ENCODE peak calls at places on chromosome 2, in seven cellular contexts. B is K562; Z is stimulated activated CD4-positive, alpha-beta T cell treated with anti-CD3 and anti-CD28 coated beads, Interleukin-2, amount 100 ng/mL, for 48 hours; H is left kidney; T is fibroblast of mammary gland; W is stimulated activated naive CD4-positive, alpha-beta T cell; U is stomach. X is an unnamed sample.

GRCh38 chr2:86249176-86249842 is 50.1 kb downstream of the MRPL35 start:
- DNase-seq in H (peak), U (no peak), B (peak), W (no peak), T (peak), Z (no peak), X (no peak)

GRCh38 chr2:84526562-84526961 is 10.3 kb downstream of the DNAH6 start:
- DNase-seq in Z (no peak), H (no peak), W (no peak), B (no peak), T (peak), U (no peak), X (no peak)

GRCh38 chr2:10517351-10518043 is 69.4 kb upstream of the ODC1 start:
- DNase-seq in T (no peak), U (no peak), H (no peak), Z (no peak), W (no peak), B (no peak), X (no peak)

GRCh38 chr2:219638948-219639341 is 11.5 kb downstream of the SLC4A3 start:
- DNase-seq in U (no peak), Z (no peak), B (no peak), H (no peak), T (peak), W (no peak), X (no peak)

GRCh38 chr2:164288235-164288634 is 333.0 kb downstream of the GRB14 start:
- DNase-seq in T (no peak), H (no peak), Z (no peak), U (no peak), W (no peak), B (no peak), X (no peak)

GRCh38 chr2:65370387-65371093 is 61.9 kb downstream of the SPRED2 start:
- DNase-seq in T (peak), H (peak), W (no peak), Z (no peak), B (peak), U (no peak), X (no peak)

GRCh38 chr2:107064750-107065149 is 178.8 kb upstream of the ST6GAL2 start:
- DNase-seq in B (no peak), H (peak), W (no peak), T (no peak), Z (no peak), U (no peak), X (no peak)

GRCh38 chr2:68023904-68024303 is 38.9 kb downstream of the C1D start:
- DNase-seq in B (no peak), H (no peak), Z (no peak), T (no peak), W (no peak), U (no peak), X (no peak)

GRCh38 chr2:234324151-234324550 is 172.7 kb downstream of the ARL4C start:
- DNase-seq in T (peak), B (no peak), W (no peak), Z (no peak), U (no peak), H (no peak), X (no peak)

GRCh38 chr2:16151281-16151570 is 210.9 kb downstream of the MYCN start:
- DNase-seq in W (no peak), T (no peak), U (no peak), Z (no peak), B (no peak), H (no peak), X (no peak)

GRCh38 chr2:175403599-175404221 is 222.2 kb upstream of the ATP5MC3 start:
- DNase-seq in U (no peak), T (no peak), Z (no peak), W (no peak), H (no peak), B (no peak), X (no peak)

GRCh38 chr2:159228006-159228655 is 58.4 kb downstream of the WDSUB1 start:
- DNase-seq in Z (no peak), B (no peak), H (no peak), W (no peak), U (no peak), T (peak), X (no peak)

GRCh38 chr2:227188292-227188691 is 23.9 kb downstream of the COL4A3 start:
- DNase-seq in Z (no peak), U (no peak), T (peak), W (no peak), H (peak), B (no peak), X (no peak)

GRCh38 chr2:69083126-69083733 is 70.3 kb downstream of the ANTXR1 start:
- DNase-seq in W (no peak), H (no peak), U (no peak), T (peak), Z (no peak), B (no peak), X (no peak)

GRCh38 chr2:84435331-84436081 is 23.6 kb downstream of the SUCLG1 start:
- DNase-seq in U (no peak), Z (no peak), B (no peak), H (peak), W (no peak), T (peak), X (no peak)

GRCh38 chr2:159256159-159256558 is 30.3 kb downstream of the WDSUB1 start:
- DNase-seq in W (no peak), Z (no peak), T (peak), U (no peak), H (no peak), B (no peak), X (no peak)

GRCh38 chr2:111522231-111522768 is 361.7 kb downstream of the ANAPC1 start:
- DNase-seq in U (no peak), T (peak), W (no peak), B (no peak), Z (no peak), H (no peak), X (no peak)

GRCh38 chr2:99615247-99615771 is 125.5 kb upstream of the REV1 start:
- DNase-seq in W (no peak), H (no peak), Z (no peak), U (no peak), B (peak), T (peak), X (peak)

GRCh38 chr2:29071032-29071975 is 3.0 kb downstream of the PCARE start:
- DNase-seq in T (no peak), W (no peak), Z (no peak), B (no peak), U (no peak), H (no peak), X (no peak)

GRCh38 chr2:24702800-24703199 is 90.4 kb downstream of the PTRHD1 start:
- DNase-seq in W (no peak), T (peak), U (no peak), H (no peak), B (no peak), Z (no peak), X (no peak)

GRCh38 chr2:28377984-28378678 is 14.5 kb upstream of the FOSL2 start:
- DNase-seq in T (no peak), B (no peak), H (no peak), U (peak), W (no peak), Z (no peak), X (no peak)

GRCh38 chr2:138071720-138072719 is 107.7 kb downstream of the HNMT start:
- DNase-seq in H (no peak), Z (no peak), W (no peak), B (no peak), T (no peak), U (no peak), X (peak)

GRCh38 chr2:8582850-8583399 is 98.9 kb upstream of the ID2 start:
- DNase-seq in W (no peak), U (peak), T (no peak), B (no peak), H (no peak), Z (no peak), X (no peak)

GRCh38 chr2:217673555-217674088 is 329.2 kb downstream of the TNS1 start:
- DNase-seq in H (no peak), W (no peak), U (no peak), Z (no peak), B (no peak), T (no peak), X (no peak)

GRCh38 chr2:10331702-10332401 is 29.1 kb downstream of the HPCAL1 start:
- DNase-seq in W (peak), H (no peak), B (peak), Z (peak), U (no peak), T (no peak), X (no peak)

GRCh38 chr2:821546-821945 is 129.1 kb upstream of the SNTG2 start:
- DNase-seq in B (no peak), Z (no peak), W (no peak), T (no peak), H (no peak), U (no peak), X (no peak)